ENCODE peak calls at places on chromosomes 13 and 19, in nine cellular contexts. S is activated T-helper 9 cell treated with anti-CD3 and anti-CD28 coated beads, Interleukin-2, amount 50 U/mL, for 16 hours; X is RCC 7860; W is GM23248; O is GM23338; P is AG04450; Z is NCI-H2171 treated with DMSO at 0.1 percent for 48 hours; Q is PC-9; R is ascending aorta. U is an unnamed sample.

GRCh38 chr13:30841161-30841560 is 64.9 kb upstream of the MEDAG start:
- DNase-seq in R (no peak), Z (no peak), Q (no peak), P (no peak), O (no peak), W (peak; percentile 50), X (no peak), S (no peak), U (no peak)

GRCh38 chr19:10009269-10009665 is 1.0 kb downstream of the COL5A3 start:
- DNase-seq in R (no peak), Q (no peak), Z (no peak), W (peak; percentile 84), S (peak; percentile 43), P (peak; percentile 85), X (no peak), O (peak; percentile 87), U (peak; percentile 29)

GRCh38 chr13:46995874-46996273 is 99.0 kb upstream of the HTR2A start:
- DNase-seq in P (no peak), R (no peak), X (no peak), O (no peak), Q (no peak), W (no peak), S (no peak), Z (no peak), U (no peak)

GRCh38 chr13:44870456-44870929 is 118.8 kb downstream of the NUFIP1 start:
- DNase-seq in R (peak; percentile 25), Z (no peak), P (no peak), S (no peak), Q (peak; percentile 21), O (no peak), W (no peak), X (no peak), U (no peak)

GRCh38 chr13:73000027-73000674 is 58.7 kb upstream of the KLF5 start:
- DNase-seq in Q (peak; percentile 6), Z (no peak), P (no peak), X (no peak), S (no peak), O (no peak), R (no peak), W (peak; percentile 37), U (no peak)

GRCh38 chr19:8332976-8333770 is 9.9 kb downstream of the KANK3 start:
- DNase-seq in P (no peak), O (peak; percentile 68), Z (no peak), S (no peak), Q (no peak), W (peak; percentile 19), X (no peak), R (no peak), U (no peak)

GRCh38 chr19:3357731-3358391 is 8.5 kb upstream of the NFIC start:
- DNase-seq in Q (no peak), R (no peak), P (no peak), S (no peak), X (no peak), O (peak; percentile 72), Z (peak; percentile 29), W (peak; percentile 45), U (no peak)

GRCh38 chr19:47499863-47500830 is 14.7 kb downstream of the NAPA start:
- DNase-seq in X (no peak), Z (no peak), W (no peak), Q (no peak), S (no peak), P (no peak), O (peak; percentile 71), R (no peak), U (no peak)

GRCh38 chr19:10295847-10296591 is 6.3 kb downstream of the ICAM5 start:
- DNase-seq in P (no peak), O (peak; percentile 75), Z (no peak), W (peak; percentile 18), R (no peak), Q (no peak), X (no peak), S (no peak), U (no peak)

GRCh38 chr19:19032420-19033175 is 719 bp downstream of the SUGP2 start:
- DNase-seq in W (peak; percentile 90), X (peak; percentile 40), Q (peak; percentile 18), R (peak; percentile 80), S (peak; percentile 41), P (peak; percentile 78), O (peak; percentile 98), Z (peak; percentile 23), U (peak; percentile 87)

GRCh38 chr13:75760182-75760981 is 124.3 kb downstream of the LMO7 start:
- DNase-seq in S (no peak), Z (peak; percentile 41), X (peak; percentile 34), W (peak; percentile 32), P (no peak), O (no peak), Q (peak; percentile 63), R (no peak), U (no peak)

GRCh38 chr19:3358919-3359849 is 7.2 kb upstream of the NFIC start:
- DNase-seq in W (peak; percentile 76), S (peak; percentile 64), O (peak; percentile 33), R (no peak), P (no peak), X (no peak), Q (peak; percentile 37), Z (peak; percentile 16), U (no peak)

GRCh38 chr19:47486900-47487299 is 2.9 kb upstream of the KPTN start:
- DNase-seq in P (no peak), X (no peak), O (no peak), R (no peak), W (no peak), S (no peak), Z (no peak), Q (no peak), U (no peak)

GRCh38 chr19:15378529-15379082 is 981 bp downstream of the AKAP8 start:
- DNase-seq in S (peak; percentile 34), P (no peak), Q (peak; percentile 41), O (peak; percentile 73), W (peak; percentile 82), X (peak; percentile 39), R (no peak), Z (peak; percentile 51), U (no peak)

GRCh38 chr19:46726551-46726950 is 9.6 kb upstream of the PRKD2 start:
- DNase-seq in X (no peak), O (no peak), S (no peak), P (no peak), Q (no peak), Z (no peak), R (no peak), W (no peak), U (no peak)

GRCh38 chr13:33245505-33245904 is 40.0 kb downstream of the STARD13 start:
- DNase-seq in O (no peak), W (no peak), Z (no peak), S (no peak), R (no peak), Q (no peak), X (no peak), P (no peak), U (no peak)

GRCh38 chr19:40650749-40651305 is 39.6 kb downstream of the NUMBL start:
- DNase-seq in O (no peak), S (no peak), W (peak; percentile 93), R (no peak), Z (no peak), P (peak; percentile 36), X (no peak), Q (no peak), U (no peak)

GRCh38 chr13:27573265-27573664 is 47.1 kb downstream of the LNX2 start:
- DNase-seq in P (peak; percentile 15), S (no peak), Q (peak; percentile 21), W (peak; percentile 9), O (no peak), Z (no peak), R (no peak), X (peak; percentile 31), U (no peak)

GRCh38 chr13:30413842-30414241 is 8.5 kb upstream of the UBE2L5 start:
- DNase-seq in X (no peak), S (no peak), O (no peak), Q (no peak), R (no peak), W (no peak), Z (no peak), P (no peak), U (no peak)

GRCh38 chr13:66513728-66514127 is 716.4 kb downstream of the PCDH9 start:
- DNase-seq in S (no peak), O (no peak), X (no peak), P (no peak), Z (no peak), W (no peak), R (no peak), Q (no peak), U (no peak)

U was measured in iPS DF 6.9.